ENCODE peak calls at places on chromosomes 3 and 15, in eight cellular contexts. M, N, E, O, Q, R, J and F are unnamed samples. For H3K4me1, the result is how much of the 10 kb centered on the place peaks cover.

GRCh38 chr15:55253580-55253979 is 36.0 kb downstream of the RAB27A start:
- DNase-seq in M (no peak), R (no peak), N (no peak), O (no peak), Q (no peak), J (peak), E (peak), F (peak)

GRCh38 chr3:164550857-164551256 is 527.4 kb downstream of the SI start:
- DNase-seq in E (no peak), O (no peak), Q (no peak), J (no peak), M (no peak), R (no peak), N (no peak), F (no peak)

GRCh38 chr15:96073908-96074307 is 256.6 kb upstream of the NR2F2 start:
- DNase-seq in M (no peak), J (no peak), N (no peak), O (no peak), E (no peak), Q (no peak), R (no peak), F (no peak)

GRCh38 chr3:109336272-109336957 is 931 bp downstream of the DPPA4 start:
- DNase-seq in R (no peak), E (peak), O (no peak), M (peak), N (no peak), J (peak), Q (no peak), F (no peak)

GRCh38 chr3:60803156-60803555 is 448.1 kb downstream of the FHIT start:
- DNase-seq in R (no peak), M (no peak), Q (no peak), O (no peak), E (no peak), J (no peak), N (no peak), F (no peak)

GRCh38 chr3:18046131-18046530 is 303.7 kb upstream of the TBC1D5 start:
- DNase-seq in O (no peak), M (no peak), R (no peak), E (no peak), J (peak), Q (no peak), N (no peak), F (no peak)

GRCh38 chr3:16801698-16802097 is 83.1 kb upstream of the PLCL2 start:
- DNase-seq in M (peak), E (peak), R (no peak), Q (no peak), N (no peak), J (peak), O (no peak), F (no peak)

GRCh38 chr15:42845581-42845980 is 75.0 kb downstream of the TTBK2 start:
- DNase-seq in N (no peak), O (no peak), R (no peak), Q (no peak), M (no peak), E (peak), J (peak), F (peak)

GRCh38 chr3:159039286-159039685 is 237.4 kb downstream of the MFSD1 start:
- DNase-seq in Q (no peak), E (no peak), R (no peak), M (no peak), O (no peak), N (no peak), J (no peak), F (no peak)

GRCh38 chr3:178856804-178857203 is 214.8 kb downstream of the ZMAT3 start:
- DNase-seq in R (no peak), Q (no peak), E (no peak), O (no peak), M (no peak), N (no peak), J (no peak), F (no peak)

GRCh38 chr3:40476478-40477470 is at the start of gene ZNF619:
- DNase-seq in O (peak), N (peak), E (peak), J (peak), R (peak), M (peak), Q (peak), F (peak)

GRCh38 chr15:67537771-67538170 is 4.7 kb upstream of the MAP2K5 start:
- DNase-seq in O (no peak), J (no peak), N (no peak), M (no peak), E (no peak), Q (no peak), R (no peak), F (no peak)

GRCh38 chr15:31278056-31278445 is 48.6 kb upstream of the KLF13 start:
- DNase-seq in R (no peak), N (no peak), M (no peak), E (no peak), Q (no peak), J (no peak), O (peak), F (no peak)

GRCh38 chr3:57544181-57545125 is at the start of gene DNAH12:
- DNase-seq in N (peak), Q (peak), R (peak), O (peak), E (no peak), M (no peak), J (peak), F (peak)

GRCh38 chr3:196966526-196967401 is 1.9 kb downstream of the PIGZ start:
- DNase-seq in Q (no peak), M (no peak), N (no peak), R (no peak), J (no peak), O (no peak), E (no peak), F (no peak)

GRCh38 chr3:169591159-169591951 is 72.2 kb downstream of the MECOM start:
- DNase-seq in E (no peak), N (no peak), Q (no peak), O (no peak), J (no peak), M (no peak), R (no peak), F (peak)

GRCh38 chr15:28944286-28944685 is 58.5 kb downstream of the APBA2 start:
- DNase-seq in E (no peak), Q (no peak), O (no peak), R (no peak), M (no peak), N (no peak), J (no peak), F (no peak)

GRCh38 chr3:185822221-185822956 is 2.5 kb downstream of the IGF2BP2 start:
- DNase-seq in M (no peak), R (no peak), E (peak), O (no peak), J (peak), Q (no peak), N (no peak), F (peak)

GRCh38 chr3:57943525-57944312 is 64.5 kb upstream of the FLNB start:
- DNase-seq in J (no peak), M (no peak), E (no peak), R (no peak), N (no peak), Q (no peak), O (peak), F (no peak)

GRCh38 chr3:111260878-111261277 is 189.3 kb downstream of the NECTIN3 start:
- DNase-seq in M (no peak), E (peak), N (no peak), O (no peak), Q (no peak), R (no peak), J (no peak), F (peak)

GRCh38 chr3:149134560-149134959 is 5.1 kb downstream of the HPS3 start:
- DNase-seq in R (no peak), M (no peak), N (no peak), Q (no peak), J (peak), O (no peak), E (peak), F (peak)

GRCh38 chr15:44719293-44719999 is 8.1 kb downstream of the B2M start:
- DNase-seq in O (no peak), M (peak), R (peak), J (no peak), N (no peak), Q (no peak), E (peak), F (no peak)

GRCh38 chr3:58175429-58176184 is 35.2 kb downstream of the DNASE1L3 start:
- DNase-seq in Q (no peak), E (peak), O (no peak), J (peak), R (peak), N (no peak), M (no peak), F (no peak)

GRCh38 chr3:24496529-24497482 is 2.2 kb upstream of the THRB start:
- DNase-seq in R (peak), E (peak), M (no peak), J (peak), N (peak), O (peak), Q (peak), F (no peak)

GRCh38 chr3:98596902-98597500 is 3.6 kb upstream of the CPOX start:
- DNase-seq in M (peak), Q (no peak), O (no peak), J (peak), E (peak), N (no peak), R (no peak), F (peak)

GRCh38 chr3:35184775-35185174 is 454.6 kb upstream of the ARPP21 start:
- DNase-seq in R (no peak), E (no peak), Q (no peak), M (no peak), O (no peak), N (no peak), J (no peak), F (no peak)

GRCh38 chr3:30964612-30965011 is 70.2 kb upstream of the GADL1 start:
- DNase-seq in Q (no peak), E (no peak), N (no peak), O (no peak), M (no peak), R (no peak), J (no peak), F (peak)

GRCh38 chr15:68366314-68366713 is 65.6 kb downstream of the ITGA11 start:
- DNase-seq in J (no peak), R (no peak), N (no peak), M (no peak), O (no peak), E (no peak), Q (no peak), F (no peak)

GRCh38 chr3:95217661-95218060 is 1154.8 kb downstream of the NSUN3 start:
- DNase-seq in R (no peak), N (no peak), M (no peak), Q (no peak), J (no peak), E (no peak), O (no peak), F (no peak)

GRCh38 chr3:40337136-40338108 is 27.9 kb downstream of the EIF1B start:
- DNase-seq in N (no peak), J (peak), R (no peak), E (no peak), M (no peak), Q (no peak), O (no peak), F (peak)

GRCh38 chr15:68277131-68277604 is 377 bp upstream of the FEM1B start:
- DNase-seq in M (no peak), O (no peak), Q (no peak), E (peak), J (peak), N (no peak), R (peak), F (no peak)

GRCh38 chr3:10561942-10562565 is 56.7 kb upstream of the ATP2B2 start:
- DNase-seq in R (no peak), N (no peak), E (no peak), M (no peak), O (no peak), J (no peak), Q (peak), F (no peak)

GRCh38 chr3:118889691-118890090 is 145.0 kb downstream of the IGSF11 start:
- DNase-seq in O (no peak), N (no peak), M (no peak), R (no peak), Q (no peak), J (no peak), E (no peak), F (no peak)

GRCh38 chr3:27166888-27167287 is 202.3 kb downstream of the NEK10 start:
- DNase-seq in N (peak), R (no peak), O (no peak), M (no peak), J (peak), E (peak), Q (no peak), F (peak)

GRCh38 chr3:86774082-86774691 is 216.8 kb downstream of the VGLL3 start:
- DNase-seq in E (peak), M (no peak), O (no peak), J (peak), N (no peak), Q (no peak), R (no peak), F (peak)

GRCh38 chr3:24201301-24201700 is 256.2 kb downstream of the NR1D2 start:
- DNase-seq in E (no peak), N (no peak), O (no peak), R (no peak), Q (no peak), J (peak), M (no peak), F (peak)

GRCh38 chr3:155743616-155744015 is 1.3 kb downstream of the PLCH1 start:
- DNase-seq in Q (no peak), J (peak), R (no peak), E (no peak), O (no peak), M (no peak), N (no peak), F (no peak)

GRCh38 chr3:155739154-155739553 is 5.7 kb downstream of the PLCH1 start:
- DNase-seq in O (no peak), J (peak), Q (no peak), R (no peak), E (peak), N (no peak), M (peak), F (no peak)

GRCh38 chr3:155742339-155742980 is 2.4 kb downstream of the PLCH1 start:
- DNase-seq in Q (no peak), E (no peak), R (no peak), M (no peak), J (no peak), O (no peak), N (no peak), F (no peak)

GRCh38 chr3:155741081-155741480 is 3.8 kb downstream of the PLCH1 start:
- DNase-seq in M (no peak), N (no peak), Q (no peak), O (no peak), E (no peak), R (no peak), J (no peak), F (no peak)

DNA sequence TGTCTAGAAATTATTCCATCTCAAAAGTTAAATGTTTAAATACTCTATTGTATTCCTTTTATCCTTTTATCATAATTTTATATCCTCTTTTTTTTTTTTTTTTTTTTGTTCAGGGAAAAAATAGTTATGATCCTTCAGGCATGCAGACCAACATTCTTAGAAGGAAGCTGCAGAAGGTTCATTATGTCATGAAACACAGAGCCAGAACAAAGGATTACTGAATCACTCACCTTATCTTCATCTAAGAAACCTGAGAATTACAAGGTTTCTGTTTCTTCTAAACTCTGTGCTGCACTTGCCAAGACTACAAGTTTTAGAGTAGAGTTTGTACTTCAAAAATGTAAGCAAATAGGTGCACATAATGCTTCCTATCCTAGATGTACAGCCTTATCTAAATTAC is 3.3 kb downstream of the PLCH1 start:
- DNase-seq in Q (no peak), N (no peak), R (no peak), O (no peak), J (no peak), M (no peak), E (no peak), F (no peak)
- H3K4me1 ChIP-seq in Q (under half), N (under half), R (under half), O (under half), J (under half), M (under half), E (under half), F (under half)

GRCh38 chr3:100046986-100047385 is 67.3 kb downstream of the FILIP1L start:
- DNase-seq in E (no peak), M (no peak), N (no peak), O (no peak), J (no peak), R (no peak), Q (no peak), F (no peak)
- H3K4me1 ChIP-seq in E (under half), M (under half), N (half or more), O (under half), J (half or more), R (under half), Q (under half), F (under half)

GRCh38 chr15:73930371-73930770 is 4.1 kb downstream of the LOXL1 start:
- DNase-seq in N (no peak), Q (no peak), R (no peak), E (peak), M (no peak), O (peak), J (peak), F (peak)
- H3K4me1 ChIP-seq in N (half or more), Q (under half), R (under half), E (under half), M (under half), O (under half), J (half or more), F (under half)

DNA sequence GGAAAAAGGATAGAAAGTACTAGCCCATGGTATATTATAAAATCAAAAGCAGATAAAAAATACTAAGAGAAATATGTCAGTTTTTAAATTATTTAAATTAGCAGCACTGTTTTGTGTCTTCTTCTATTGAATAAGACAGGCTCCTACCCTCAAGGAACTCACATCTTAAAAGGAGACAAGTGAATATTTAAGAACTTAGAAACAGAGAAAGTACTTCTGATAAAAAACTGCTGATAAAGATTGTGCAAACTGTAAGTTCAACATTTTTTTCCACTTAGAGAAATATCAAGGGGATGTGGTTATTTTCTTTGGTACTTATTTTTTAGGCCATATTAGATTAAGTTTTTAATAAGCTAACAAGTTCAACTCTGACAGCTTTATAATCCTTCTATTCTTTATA is 3.0 kb upstream of the ANKRD28 start:
- DNase-seq in E (no peak), Q (no peak), J (no peak), R (no peak), O (no peak), M (no peak), N (no peak), F (no peak)
- H3K4me1 ChIP-seq in E (under half), Q (under half), J (under half), R (under half), O (under half), M (under half), N (half or more), F (under half)

GRCh38 chr3:39273119-39273518 is 6.7 kb downstream of the CX3CR1 start:
- DNase-seq in M (no peak), Q (no peak), R (no peak), O (no peak), N (no peak), J (no peak), E (no peak), F (no peak)
- H3K4me1 ChIP-seq in M (under half), Q (under half), R (under half), O (under half), N (under half), J (under half), E (under half), F (under half)

GRCh38 chr3:4394048-4394447 is 73.0 kb downstream of the SUMF1 start:
- DNase-seq in M (no peak), N (no peak), Q (no peak), J (no peak), O (no peak), R (no peak), E (peak), F (no peak)

GRCh38 chr3:4394567-4394966 is 72.5 kb downstream of the SUMF1 start:
- DNase-seq in O (no peak), E (no peak), R (no peak), Q (no peak), N (no peak), M (no peak), J (no peak), F (no peak)

GRCh38 chr3:4395448-4395847 is 71.6 kb downstream of the SUMF1 start:
- DNase-seq in J (peak), R (no peak), O (no peak), E (peak), Q (no peak), N (no peak), M (no peak), F (no peak)

GRCh38 chr3:4396006-4396405 is 71.1 kb downstream of the SUMF1 start:
- DNase-seq in E (no peak), Q (no peak), M (no peak), N (no peak), O (no peak), R (no peak), J (no peak), F (no peak)

DNA sequence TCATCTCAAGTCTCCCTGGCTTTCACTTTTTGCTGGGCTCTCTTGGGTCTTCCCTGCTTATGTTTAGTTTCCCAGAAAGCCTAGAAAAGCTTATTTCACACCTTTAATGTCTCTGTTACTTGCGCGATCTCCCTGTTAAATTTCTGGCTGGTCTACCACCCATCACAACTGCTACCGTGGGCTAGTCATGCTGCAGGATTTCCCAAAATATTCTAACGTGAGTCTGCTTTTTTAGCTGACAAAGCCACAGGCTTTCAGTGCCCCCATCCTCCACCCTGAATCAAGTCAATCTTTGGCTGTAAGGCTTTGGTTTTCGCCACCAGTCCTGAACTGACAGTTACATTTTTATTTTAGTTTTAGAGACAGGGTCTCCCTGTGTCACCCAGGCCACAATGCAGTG is 74.1 kb downstream of the SUMF1 start:
- DNase-seq in N (no peak), R (no peak), Q (no peak), E (no peak), M (no peak), J (no peak), O (no peak), F (no peak)
- H3K4me1 ChIP-seq in N (under half), R (under half), Q (under half), E (under half), M (under half), J (under half), O (under half), F (under half)